ENCODE peak calls at places on chromosomes 7 and 10, in nine cellular contexts. P is gastrocnemius medialis, K is iris pigment epithelial cell, S is SW480, G is NCI-H1417, O is hypothalamus, Y is retina, U is neural progenitor cell, E is foreskin keratinocyte. V is an unnamed sample.

GRCh38 chr7:18530224-18531179 is 35.0 kb downstream of the HDAC9 start:
- DNase-seq in P (no peak), K (no peak), S (no peak), G (no peak), O (no peak), Y (no peak), U (no peak), E (no peak), V (no peak)

GRCh38 chr7:129417073-129417472 is 17.2 kb upstream of the STRIP2 start:
- DNase-seq in P (no peak), K (no peak), S (no peak), G (no peak), O (no peak), Y (no peak), U (no peak), E (no peak), V (no peak)

GRCh38 chr7:44216019-44216418 is 15.2 kb downstream of the YKT6 start:
- DNase-seq in P (peak; percentile 8), K (no peak), S (no peak), G (peak; percentile 86), O (no peak), Y (no peak), U (no peak), E (no peak), V (no peak)

GRCh38 chr7:422886-423225 is 96.8 kb downstream of the PDGFA start:
- DNase-seq in P (no peak), K (no peak), S (no peak), G (no peak), O (no peak), Y (no peak), U (no peak), E (no peak), V (no peak)

GRCh38 chr10:90288403-90288933 is 569.4 kb downstream of the HTR7 start:
- DNase-seq in P (no peak), K (peak; percentile 65), S (peak; percentile 11), G (no peak), O (peak; percentile 7), Y (no peak), U (peak; percentile 10), E (peak; percentile 34), V (no peak)

GRCh38 chr7:71865169-71865568 is 547.0 kb downstream of the CALN1 start:
- DNase-seq in P (no peak), K (no peak), S (no peak), G (no peak), O (no peak), Y (no peak), U (no peak), E (no peak), V (no peak)

GRCh38 chr7:91852263-91852741 is 28.2 kb downstream of the MTERF1 start:
- DNase-seq in P (no peak), K (peak; percentile 72), S (peak; percentile 16), G (no peak), O (no peak), Y (no peak), U (peak; percentile 12), E (peak; percentile 92), V (peak; percentile 29)

GRCh38 chr10:18618995-18619394 is 32.4 kb downstream of the NSUN6 start:
- DNase-seq in P (no peak), K (no peak), S (no peak), G (no peak), O (no peak), Y (no peak), U (no peak), E (no peak), V (no peak)

GRCh38 chr10:28754930-28755718 is 77.8 kb downstream of the BAMBI start:
- DNase-seq in P (no peak), K (peak; percentile 92), S (no peak), G (no peak), O (no peak), Y (no peak), U (no peak), E (peak; percentile 25), V (peak; percentile 39)

GRCh38 chr10:78850611-78851010 is 218.2 kb upstream of the ZMIZ1 start:
- DNase-seq in P (no peak), K (no peak), S (no peak), G (no peak), O (no peak), Y (no peak), U (no peak), E (no peak), V (no peak)

GRCh38 chr10:114483575-114483974 is 79.3 kb upstream of the AFAP1L2 start:
- DNase-seq in P (no peak), K (no peak), S (no peak), G (no peak), O (no peak), Y (no peak), U (no peak), E (no peak), V (no peak)

GRCh38 chr10:77926566-77927342 is at the start of gene DLG5:
- DNase-seq in P (peak; percentile 59), K (peak; percentile 61), S (peak; percentile 36), G (peak; percentile 61), O (peak; percentile 29), Y (peak; percentile 55), U (peak; percentile 76), E (no peak), V (peak; percentile 48)

GRCh38 chr7:158235862-158236261 is 351.8 kb downstream of the PTPRN2 start:
- DNase-seq in P (no peak), K (no peak), S (no peak), G (no peak), O (no peak), Y (no peak), U (no peak), E (no peak), V (no peak)

V was measured in trophoblast cell.